ENCODE peak calls at places on chromosomes 3 and 15, in six cellular contexts. X is IMR-90, G is neuronal stem cell, C is mesendoderm, W is H1, K is mesenchymal stem cell. Y is an unnamed sample.

GRCh38 chr15:68201879-68202261 is 3.3 kb downstream of the CALML4 start:
- DNase-seq in X (no peak), K (no peak), G (peak; percentile 21), C (no peak), W (no peak), Y (no peak)

GRCh38 chr3:123679712-123680386 is 95.0 kb upstream of the HACD2 start:
- DNase-seq in K (no peak), C (no peak), X (no peak), G (no peak), W (no peak), Y (no peak)

GRCh38 chr3:163018067-163018466 is 1521.5 kb downstream of the OTOL1 start:
- DNase-seq in W (no peak), X (no peak), G (no peak), K (no peak), C (no peak), Y (no peak)

GRCh38 chr15:39179980-39180379 is 400.9 kb upstream of the THBS1 start:
- DNase-seq in C (no peak), K (no peak), W (no peak), X (peak; percentile 36), G (no peak), Y (no peak)

GRCh38 chr3:125480656-125481374 is 39.2 kb downstream of the SNX4 start:
- DNase-seq in X (peak; percentile 93), C (no peak), G (no peak), K (peak; percentile 41), W (no peak), Y (peak; percentile 74)

GRCh38 chr3:69079269-69080159 is 651 bp downstream of the UBA3 start:
- DNase-seq in X (no peak), K (peak; percentile 22), C (peak; percentile 44), G (no peak), W (no peak), Y (no peak)

GRCh38 chr3:66489115-66489514 is 11.7 kb downstream of the LRIG1 start:
- DNase-seq in G (no peak), W (no peak), X (no peak), C (no peak), K (no peak), Y (no peak)

GRCh38 chr15:40110866-40111550 is 2.3 kb upstream of the BMF start:
- DNase-seq in G (no peak), C (no peak), W (no peak), X (no peak), K (no peak), Y (no peak)

GRCh38 chr3:127473244-127474024 is 117.1 kb downstream of the TPRA1 start:
- DNase-seq in K (no peak), W (peak; percentile 84), C (peak; percentile 85), X (no peak), G (no peak), Y (peak; percentile 42)

GRCh38 chr3:184770541-184770940 is 41.4 kb upstream of the VPS8 start:
- DNase-seq in K (no peak), W (no peak), C (no peak), X (no peak), G (no peak), Y (no peak)

GRCh38 chr3:125594581-125595011 is 701 bp downstream of the OSBPL11 start:
- DNase-seq in C (peak; percentile 30), K (no peak), X (peak; percentile 22), G (no peak), W (no peak), Y (no peak)

GRCh38 chr3:122512284-122512683 is 2.5 kb downstream of the KPNA1 start:
- DNase-seq in K (no peak), X (no peak), C (no peak), W (no peak), G (no peak), Y (no peak)

GRCh38 chr3:122515020-122515468 is 305 bp upstream of the KPNA1 start:
- DNase-seq in X (no peak), W (no peak), K (no peak), G (no peak), C (no peak), Y (no peak)

GRCh38 chr3:122513386-122514122 is 1.2 kb downstream of the KPNA1 start:
- DNase-seq in G (peak; percentile 6), X (peak; percentile 74), K (no peak), W (no peak), C (peak; percentile 72), Y (peak; percentile 76)

GRCh38 chr3:122515856-122516255 is 1.1 kb upstream of the KPNA1 start:
- DNase-seq in G (no peak), C (no peak), K (no peak), W (no peak), X (no peak), Y (no peak)

GRCh38 chr3:122514123-122515019 is at the start of gene KPNA1:
- DNase-seq in G (peak; percentile 84), X (peak; percentile 83), W (no peak), C (peak; percentile 93), K (peak; percentile 90), Y (peak; percentile 93)
- H2BK5ac ChIP-seq in G (peak within 1 kb of the TSS; percentile 82), X (peak within 1 kb of the TSS; percentile 84), W (peak within 1 kb of the TSS; percentile 80), C (peak within 1 kb of the TSS; percentile 90), K (peak within 1 kb of the TSS; percentile 89), Y (peak within 1 kb of the TSS; percentile 95)

DNA sequence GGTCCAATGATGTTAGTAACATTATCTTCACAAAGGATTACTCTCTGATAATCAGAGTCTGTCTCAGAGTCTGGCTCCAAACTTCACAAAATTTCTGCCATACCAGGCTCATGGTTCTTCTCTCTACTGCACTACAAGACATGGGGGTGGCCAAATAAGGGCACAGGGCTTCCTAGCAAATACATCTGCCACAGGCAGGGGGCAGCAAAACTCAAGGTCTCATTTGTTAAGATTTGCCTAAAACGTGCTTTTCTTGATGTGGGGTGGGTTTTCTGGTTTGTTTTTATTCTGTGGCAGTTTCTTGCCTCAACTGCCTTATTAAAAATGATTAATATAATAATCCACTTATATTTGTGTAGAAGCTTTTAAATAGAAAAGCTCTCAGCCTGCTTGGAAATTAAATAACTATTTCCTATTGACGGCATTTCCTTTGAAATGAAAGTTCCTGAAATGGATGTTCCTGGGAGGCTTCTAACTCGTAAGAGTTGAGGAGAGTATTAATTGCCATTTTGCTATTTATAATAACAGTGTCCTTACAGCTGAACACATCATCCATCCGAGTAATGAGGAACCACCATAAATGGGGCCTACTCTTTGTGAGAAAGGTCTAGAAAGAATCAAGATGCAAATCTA is 53.8 kb downstream of the SST start:
- DNase-seq in G (peak; percentile 36), W (peak; percentile 38), K (peak; percentile 57), C (peak; percentile 82), X (peak; percentile 55), Y (peak; percentile 55)
- H3K79me1 ChIP-seq in G (no peaks in the 10 kb centered on the region), W (no peaks in the 10 kb centered on the region), K (no peaks in the 10 kb centered on the region), C (no peaks in the 10 kb centered on the region), X (no peaks in the 10 kb centered on the region), Y (no peaks in the 10 kb centered on the region)

DNA sequence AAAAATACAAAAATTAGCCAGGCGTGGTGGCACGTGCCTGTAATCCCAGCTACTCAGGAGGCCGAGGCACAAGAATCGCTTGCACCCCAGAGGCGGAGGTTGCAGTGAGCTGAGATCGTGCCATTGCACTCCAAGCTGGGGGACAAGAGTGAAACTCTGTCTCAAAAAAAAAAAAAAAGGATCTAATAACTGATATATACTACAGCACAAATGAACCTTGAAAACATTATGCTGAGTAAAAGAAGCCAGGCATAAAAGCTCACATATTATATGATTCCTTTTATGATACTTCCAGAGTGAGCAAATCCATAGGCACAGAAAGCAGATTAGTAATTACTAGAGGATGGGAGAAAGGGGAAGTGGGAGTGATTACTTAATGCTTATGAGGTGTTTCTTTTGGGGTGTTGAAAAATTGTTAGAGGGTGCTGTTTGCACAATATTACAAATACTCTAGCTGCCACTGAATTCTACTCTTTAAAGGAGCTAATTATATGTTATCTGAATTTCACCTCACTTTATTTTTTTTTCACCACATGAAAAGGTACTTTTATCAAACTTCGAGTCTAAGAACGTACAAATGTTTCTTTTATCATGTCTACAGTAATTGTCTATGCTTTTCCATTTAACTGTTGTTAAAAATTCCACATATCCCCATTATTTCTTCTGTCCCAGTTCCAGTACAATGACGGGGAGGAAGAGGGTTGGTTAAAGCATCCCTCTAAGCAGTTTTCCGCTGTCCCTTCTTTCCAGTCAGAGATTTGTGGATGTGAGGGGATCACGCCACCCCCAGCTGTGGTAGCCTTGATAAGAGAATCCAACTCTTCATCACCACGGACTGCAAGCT is 77.7 kb upstream of the FAM174B start:
- DNase-seq in X (no peak), C (no peak), W (no peak), K (no peak), G (no peak), Y (no peak)
- H3K4me3 ChIP-seq in X (peak overlapping the region; percentile 45), C (no peak overlapping the region), W (peak overlapping the region; percentile 52), K (no peak overlapping the region), G (no peak overlapping the region), Y (peak overlapping the region; percentile 1)

GRCh38 chr3:120415756-120416155 is 35.0 kb downstream of the FSTL1 start:
- DNase-seq in G (no peak), C (no peak), X (no peak), K (no peak), W (no peak), Y (no peak)

GRCh38 chr3:120418866-120419490 is 31.8 kb downstream of the FSTL1 start:
- DNase-seq in K (peak; percentile 51), G (peak; percentile 41), C (peak; percentile 89), W (no peak), X (no peak), Y (no peak)

GRCh38 chr3:120417272-120417911 is 33.4 kb downstream of the FSTL1 start:
- DNase-seq in X (peak; percentile 99), C (peak; percentile 100), K (peak; percentile 99), G (peak; percentile 89), W (peak; percentile 87), Y (peak; percentile 95)

GRCh38 chr3:120418446-120418845 is 32.3 kb downstream of the FSTL1 start:
- DNase-seq in K (no peak), G (no peak), X (no peak), W (no peak), C (no peak), Y (peak; percentile 54)

DNA sequence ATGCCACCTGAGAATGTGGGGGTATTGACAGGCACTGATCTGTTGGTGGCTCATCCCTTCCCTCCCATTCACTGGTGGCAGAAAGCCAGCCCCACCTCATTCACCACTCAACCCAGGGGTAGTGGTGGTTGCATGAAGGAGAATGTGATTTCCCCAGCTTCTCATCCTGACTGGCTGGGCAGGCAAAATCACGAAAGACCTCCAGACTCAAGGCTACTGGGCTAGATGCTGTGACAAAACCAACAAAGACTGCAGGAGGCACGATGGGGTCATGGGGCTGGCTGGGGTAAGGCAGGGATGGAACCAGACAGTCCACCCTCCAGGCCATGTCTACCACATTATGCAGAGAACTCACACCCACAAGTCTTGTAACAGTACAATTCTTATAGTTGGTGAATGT is 33.9 kb downstream of the FSTL1 start:
- DNase-seq in K (no peak), G (no peak), X (no peak), C (no peak), W (no peak), Y (no peak)
- H2BK5ac ChIP-seq in K (no peak overlapping the region), G (no peak overlapping the region), X (peak overlapping the region; percentile 28), C (no peak overlapping the region), W (no peak overlapping the region), Y (no peak overlapping the region)

DNA sequence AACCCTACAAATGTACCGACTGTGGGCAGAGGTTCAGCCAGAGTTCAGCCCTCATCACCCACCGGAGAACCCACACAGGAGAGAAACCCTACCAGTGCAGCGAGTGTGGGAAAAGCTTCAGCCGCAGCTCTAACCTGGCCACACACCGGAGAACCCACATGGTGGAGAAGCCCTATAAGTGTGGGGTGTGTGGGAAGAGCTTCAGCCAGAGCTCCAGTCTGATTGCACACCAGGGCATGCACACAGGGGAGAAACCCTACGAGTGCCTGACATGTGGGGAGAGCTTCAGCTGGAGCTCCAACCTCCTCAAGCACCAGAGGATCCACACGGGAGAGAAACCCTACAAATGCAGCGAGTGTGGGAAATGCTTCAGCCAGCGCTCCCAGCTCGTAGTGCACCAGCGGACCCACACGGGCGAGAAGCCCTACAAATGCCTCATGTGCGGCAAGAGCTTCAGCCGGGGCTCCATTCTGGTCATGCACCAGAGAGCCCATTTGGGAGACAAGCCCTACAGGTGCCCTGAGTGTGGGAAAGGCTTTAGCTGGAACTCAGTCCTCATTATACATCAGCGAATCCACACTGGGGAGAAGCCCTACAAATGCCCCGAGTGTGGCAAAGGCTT is 20.7 kb downstream of the ZSCAN2 start:
- DNase-seq in C (no peak), X (no peak), K (no peak), G (no peak), W (no peak), Y (no peak)
- H3K79me1 ChIP-seq in C (no peaks in the 10 kb centered on the region), X (peaks cover 19% of the 10 kb centered on the region), K (peaks cover 47% of the 10 kb centered on the region), G (peaks cover 2% of the 10 kb centered on the region), W (peaks cover 6% of the 10 kb centered on the region), Y (no peaks in the 10 kb centered on the region)